ENCODE peak calls at places on chromosomes 3 and 15, in six cellular contexts. X, K, P, L, W and Z are unnamed samples.

GRCh38 chr3:36874351-36874874 is 70.4 kb downstream of the TRANK1 start:
- DNase-seq in X (no peak), K (peak), P (no peak), L (no peak), W (no peak), Z (no peak)

GRCh38 chr3:57446318-57446841 is 97.8 kb downstream of the DNAH12 start:
- DNase-seq in X (no peak), K (peak), P (no peak), L (no peak), W (no peak), Z (no peak)

GRCh38 chr15:94421711-94422110 is 190.3 kb downstream of the MCTP2 start:
- DNase-seq in X (no peak), K (peak), P (no peak), L (no peak), W (no peak), Z (no peak)

GRCh38 chr3:123818324-123818920 is 65.7 kb downstream of the MYLK start:
- DNase-seq in X (no peak), K (peak), P (no peak), L (no peak), W (no peak), Z (no peak)

GRCh38 chr3:131806736-131807135 is 228.1 kb downstream of the CPNE4 start:
- DNase-seq in X (no peak), K (no peak), P (no peak), L (no peak), W (no peak), Z (no peak)

GRCh38 chr3:177633671-177634207 is 436.5 kb upstream of the TBL1XR1 start:
- DNase-seq in X (no peak), K (peak), P (no peak), L (peak), W (no peak), Z (no peak)

GRCh38 chr3:146473726-146474125 is 4.4 kb upstream of the PLSCR2 start:
- DNase-seq in X (no peak), K (no peak), P (no peak), L (no peak), W (no peak), Z (no peak)

GRCh38 chr3:4340411-4341335 is 37.5 kb downstream of the SETMAR start:
- DNase-seq in X (no peak), K (no peak), P (no peak), L (no peak), W (no peak), Z (no peak)

GRCh38 chr3:89787485-89787884 is 680.1 kb downstream of the EPHA3 start:
- DNase-seq in X (no peak), K (no peak), P (no peak), L (no peak), W (no peak), Z (no peak)

GRCh38 chr3:45166283-45166879 is 20.2 kb upstream of the CDCP1 start:
- DNase-seq in X (no peak), K (no peak), P (no peak), L (no peak), W (peak), Z (no peak)

GRCh38 chr3:195458188-195458800 is 15.5 kb upstream of the ACAP2 start:
- DNase-seq in X (peak), K (peak), P (no peak), L (no peak), W (no peak), Z (no peak)

DNA sequence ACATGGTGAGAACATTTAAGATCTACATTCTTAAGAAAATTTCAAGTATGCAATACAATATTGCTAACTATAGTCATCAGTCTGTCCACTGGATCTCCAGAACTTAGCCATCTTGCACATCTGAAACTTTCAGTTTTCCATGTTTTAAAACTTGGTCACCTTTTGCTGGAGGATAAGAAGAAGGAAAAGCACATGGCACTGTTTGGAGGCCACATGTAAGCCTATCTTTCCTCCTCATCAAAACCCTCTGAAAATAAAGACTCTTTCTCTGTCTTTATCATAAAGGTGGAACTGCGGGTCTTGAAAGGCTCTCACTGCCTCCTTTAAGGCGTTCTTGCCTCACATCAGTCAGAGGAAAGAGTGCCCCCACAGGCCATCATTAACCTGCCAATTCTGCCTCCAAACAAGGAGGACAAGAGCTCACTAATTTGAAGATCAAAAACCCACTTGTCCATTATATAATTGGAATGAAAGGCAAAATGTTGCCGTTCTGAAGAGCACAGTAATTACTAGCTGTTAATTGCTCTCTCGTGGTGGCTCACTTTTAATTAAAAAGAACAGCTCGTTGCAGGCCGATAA is 157.8 kb downstream of the MECOM start:
- DNase-seq in X (no peak), K (no peak), P (no peak), L (no peak), W (no peak), Z (no peak)
- TF ChIP-seq CTCF in X (no peak), K (no peak), P (no peak), L (no peak), W (no peak), Z (no peak)

GRCh38 chr3:161854232-161854771 is 357.7 kb downstream of the OTOL1 start:
- DNase-seq in X (peak), K (peak), P (no peak), L (peak), W (no peak), Z (no peak)
- TF ChIP-seq CTCF in X (peak), K (peak), P (no peak), L (peak), W (no peak), Z (peak)

GRCh38 chr15:33623010-33623409 is 312.2 kb downstream of the RYR3 start:
- DNase-seq in X (no peak), K (no peak), P (no peak), L (no peak), W (no peak), Z (no peak)
- TF ChIP-seq CTCF in X (no peak), K (peak), P (no peak), L (no peak), W (no peak), Z (no peak)

DNA sequence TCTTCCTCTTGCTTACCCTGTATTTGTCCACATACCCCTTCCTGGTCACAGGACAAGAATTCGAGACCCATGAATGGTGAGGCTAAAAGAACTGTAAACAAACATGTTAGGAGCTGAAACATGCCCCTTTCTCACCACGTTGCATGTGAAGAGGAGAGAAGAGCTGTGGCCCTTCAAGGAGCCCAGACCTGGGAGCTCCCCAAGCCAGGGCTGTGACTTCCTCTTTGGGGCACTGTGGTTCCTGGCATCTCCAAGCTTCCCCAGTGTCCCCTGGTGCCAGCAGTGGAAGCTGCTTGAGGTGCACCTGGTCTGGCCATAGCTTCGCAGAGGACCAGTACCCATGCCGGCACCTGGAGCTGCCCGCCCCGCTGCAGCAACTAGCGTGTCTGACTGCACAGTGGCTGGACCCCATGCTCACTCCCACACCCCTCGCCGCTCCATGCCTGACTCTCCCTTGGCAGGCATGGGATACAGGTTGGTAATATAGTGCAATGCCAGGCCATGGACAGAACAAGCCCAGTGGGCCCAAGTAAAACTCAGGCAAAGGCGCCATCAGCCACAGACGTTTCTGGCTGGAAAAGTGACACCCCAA is 9.9 kb downstream of the SPCS1 start:
- DNase-seq in X (no peak), K (no peak), P (no peak), L (no peak), W (no peak), Z (no peak)
- TF ChIP-seq CTCF in X (no peak), K (no peak), P (no peak), L (no peak), W (no peak), Z (no peak)

GRCh38 chr15:70559840-70560239 is 203.5 kb downstream of the UACA start:
- DNase-seq in X (no peak), K (no peak), P (no peak), L (no peak), W (no peak), Z (no peak)

GRCh38 chr15:70561885-70562284 is 201.5 kb downstream of the UACA start:
- DNase-seq in X (no peak), K (no peak), P (no peak), L (no peak), W (no peak), Z (no peak)

GRCh38 chr15:70559223-70559823 is 204.0 kb downstream of the UACA start:
- DNase-seq in X (no peak), K (peak), P (no peak), L (no peak), W (peak), Z (no peak)

GRCh38 chr15:70562906-70563305 is 200.5 kb downstream of the UACA start:
- DNase-seq in X (no peak), K (no peak), P (no peak), L (no peak), W (no peak), Z (peak)

GRCh38 chr15:70560617-70561328 is 202.6 kb downstream of the UACA start:
- DNase-seq in X (no peak), K (no peak), P (no peak), L (no peak), W (no peak), Z (no peak)
- TF ChIP-seq CTCF in X (no peak), K (no peak), P (no peak), L (no peak), W (no peak), Z (no peak)

GRCh38 chr3:191138937-191139336 is 60.1 kb upstream of the OSTN start:
- DNase-seq in X (peak), K (no peak), P (no peak), L (no peak), W (no peak), Z (no peak)

GRCh38 chr3:191135175-191135574 is 63.9 kb upstream of the OSTN start:
- DNase-seq in X (no peak), K (no peak), P (no peak), L (no peak), W (no peak), Z (no peak)

GRCh38 chr3:191133359-191133758 is 65.7 kb upstream of the OSTN start:
- DNase-seq in X (no peak), K (no peak), P (no peak), L (no peak), W (no peak), Z (no peak)

GRCh38 chr3:191139771-191140170 is 59.3 kb upstream of the OSTN start:
- DNase-seq in X (no peak), K (no peak), P (no peak), L (no peak), W (no peak), Z (no peak)

GRCh38 chr3:191136347-191136746 is 62.7 kb upstream of the OSTN start:
- DNase-seq in X (peak), K (peak), P (no peak), L (no peak), W (no peak), Z (no peak)
- TF ChIP-seq CTCF in X (peak), K (peak), P (no peak), L (peak), W (no peak), Z (no peak)

GRCh38 chr3:113304856-113305540 is 93.6 kb downstream of the BOC start:
- DNase-seq in X (no peak), K (no peak), P (no peak), L (no peak), W (no peak), Z (no peak)
- TF ChIP-seq CTCF in X (no peak), K (no peak), P (no peak), L (no peak), W (no peak), Z (no peak)

GRCh38 chr3:190877925-190878324 is 15.4 kb upstream of the GMNC start:
- DNase-seq in X (no peak), K (no peak), P (peak), L (no peak), W (no peak), Z (no peak)
- TF ChIP-seq CTCF in X (peak), K (peak), P (no peak), L (peak), W (no peak), Z (peak)

GRCh38 chr15:74489518-74490338 is 28.8 kb upstream of the UBL7 start:
- DNase-seq in X (peak), K (peak), P (no peak), L (no peak), W (peak), Z (peak)
- TF ChIP-seq CTCF in X (peak), K (peak), P (peak), L (peak), W (peak), Z (peak)

GRCh38 chr3:13501527-13501926 is 21.4 kb downstream of the HDAC11 start:
- DNase-seq in X (no peak), K (no peak), P (no peak), L (no peak), W (no peak), Z (no peak)

GRCh38 chr3:13501958-13502790 is 22.1 kb downstream of the HDAC11 start:
- DNase-seq in X (no peak), K (no peak), P (no peak), L (no peak), W (peak), Z (no peak)

GRCh38 chr3:13501056-13501455 is 20.9 kb downstream of the HDAC11 start:
- DNase-seq in X (no peak), K (no peak), P (no peak), L (no peak), W (peak), Z (no peak)

GRCh38 chr3:13498354-13499060 is 18.4 kb downstream of the HDAC11 start:
- DNase-seq in X (no peak), K (no peak), P (no peak), L (no peak), W (peak), Z (no peak)

GRCh38 chr3:13500133-13500885 is 20.2 kb downstream of the HDAC11 start:
- DNase-seq in X (no peak), K (no peak), P (no peak), L (no peak), W (peak), Z (no peak)
- TF ChIP-seq CTCF in X (peak), K (peak), P (peak), L (peak), W (peak), Z (peak)